ENCODE peak calls at places on chromosomes 16 and 17, in five cellular contexts. E is tibial nerve, J is A549, Q is NCI-H748 treated with DMSO at 0.1 percent for 48 hours, X is left kidney. F is an unnamed sample.

GRCh38 chr16:51755039-51755501 is 604.0 kb upstream of the SALL1 start:
- DNase-seq in E (no peak), J (no peak), Q (no peak), X (peak), F (no peak)

GRCh38 chr16:71927787-71928186 is 32.5 kb downstream of the IST1 start:
- DNase-seq in Q (no peak), X (no peak), E (no peak), J (no peak), F (no peak)

GRCh38 chr17:31696184-31696602 is 162.9 kb downstream of the COPRS start:
- DNase-seq in J (no peak), Q (no peak), X (peak), E (peak), F (no peak)

GRCh38 chr17:21379080-21379711 is 3.0 kb downstream of the KCNJ12 start:
- DNase-seq in J (no peak), E (no peak), X (no peak), Q (no peak), F (no peak)

GRCh38 chr17:18172528-18173278 is 10.9 kb upstream of the ALKBH5 start:
- DNase-seq in X (no peak), E (no peak), Q (no peak), J (no peak), F (no peak)

GRCh38 chr17:62965649-62966425 is at the start of gene TANC2:
- DNase-seq in J (peak), E (peak), Q (peak), X (peak), F (peak)

GRCh38 chr17:29884995-29885394 is 45.0 kb downstream of the SSH2 start:
- DNase-seq in Q (no peak), E (no peak), X (no peak), J (no peak), F (no peak)

GRCh38 chr17:14198013-14198412 is 38.6 kb downstream of the CDRT15 start:
- DNase-seq in J (no peak), Q (no peak), X (peak), E (no peak), F (no peak)

GRCh38 chr17:57490890-57491289 is 234.6 kb downstream of the MSI2 start:
- DNase-seq in X (no peak), Q (no peak), E (no peak), J (no peak), F (no peak)

GRCh38 chr17:31297090-31297489 is at the start of gene OMG:
- DNase-seq in J (no peak), X (no peak), E (no peak), Q (no peak), F (no peak)

GRCh38 chr17:73091410-73091769 is 1.1 kb downstream of the SLC39A11 start:
- DNase-seq in J (no peak), E (no peak), Q (no peak), X (no peak), F (no peak)

GRCh38 chr17:63481488-63481870 is 4.6 kb downstream of the ACE start:
- DNase-seq in X (no peak), J (no peak), Q (no peak), E (no peak), F (no peak)

GRCh38 chr17:20787281-20787680 is 207.8 kb downstream of the CDRT15L2 start:
- DNase-seq in Q (no peak), X (no peak), E (no peak), J (no peak), F (no peak)

GRCh38 chr17:78365561-78366108 is 5.8 kb upstream of the SOCS3 start:
- DNase-seq in Q (no peak), E (no peak), J (no peak), X (peak), F (no peak)

GRCh38 chr17:48719642-48720262 is 2.6 kb downstream of the PRAC1 start:
- DNase-seq in X (peak), Q (no peak), E (no peak), J (no peak), F (no peak)

GRCh38 chr17:7313028-7313889 is 1.9 kb downstream of the GPS2 start:
- DNase-seq in Q (no peak), X (no peak), J (peak), E (no peak), F (no peak)

GRCh38 chr16:85393674-85394510 is 219.2 kb upstream of the GSE1 start:
- DNase-seq in E (peak), Q (no peak), X (peak), J (peak), F (no peak)

GRCh38 chr17:76538941-76539340 is 903 bp upstream of the PRCD start:
- DNase-seq in Q (no peak), J (no peak), X (no peak), E (no peak), F (no peak)

GRCh38 chr17:78596871-78597635 is 19.9 kb upstream of the DNAH17 start:
- DNase-seq in E (no peak), X (no peak), Q (no peak), J (no peak), F (no peak)

GRCh38 chr17:56815711-56816110 is 18.0 kb downstream of the C17orf67 start:
- DNase-seq in J (no peak), Q (no peak), X (no peak), E (no peak), F (no peak)

GRCh38 chr16:20409398-20410152 is at the start of gene ACSM5:
- DNase-seq in J (no peak), E (peak), X (no peak), Q (no peak), F (no peak)

GRCh38 chr16:74950511-74950910 is 34.4 kb downstream of the WDR59 start:
- DNase-seq in X (peak), J (no peak), Q (no peak), E (no peak), F (no peak)

GRCh38 chr17:49407981-49408501 is 6.6 kb downstream of the PHB1 start:
- DNase-seq in J (peak), E (peak), Q (peak), X (peak), F (peak)

GRCh38 chr16:21717608-21718007 is 53.8 kb downstream of the OTOA start:
- DNase-seq in Q (no peak), E (no peak), J (no peak), X (no peak), F (no peak)

GRCh38 chr16:22198547-22199293 is 7.4 kb upstream of the EEF2K start:
- DNase-seq in J (no peak), X (no peak), E (no peak), Q (no peak), F (no peak)

GRCh38 chr16:66058181-66058580 is 308.3 kb upstream of the CDH5 start:
- DNase-seq in J (no peak), E (no peak), Q (no peak), X (peak), F (no peak)

GRCh38 chr16:50153648-50154368 is 702 bp downstream of the TENT4B start:
- DNase-seq in E (peak), Q (no peak), J (peak), X (peak), F (no peak)

GRCh38 chr17:12510535-12510934 is 155.2 kb upstream of the MYOCD start:
- DNase-seq in J (no peak), X (no peak), E (no peak), Q (no peak), F (no peak)

GRCh38 chr17:42120161-42121065 is 754 bp downstream of the KAT2A start:
- DNase-seq in Q (no peak), E (no peak), J (peak), X (peak), F (no peak)

GRCh38 chr17:71764507-71764906 is 356.3 kb upstream of the SOX9 start:
- DNase-seq in Q (no peak), E (no peak), X (peak), J (peak), F (no peak)

GRCh38 chr17:55386931-55387330 is 34.7 kb downstream of the MMD start:
- DNase-seq in Q (no peak), X (no peak), E (no peak), J (no peak), F (no peak)

GRCh38 chr17:6570731-6571465 is 14.5 kb upstream of the PITPNM3 start:
- DNase-seq in X (no peak), Q (no peak), E (no peak), J (no peak), F (no peak)

GRCh38 chr17:65519471-65519870 is 42.0 kb downstream of the AXIN2 start:
- DNase-seq in E (no peak), J (no peak), Q (no peak), X (peak), F (no peak)